ENCODE peak calls at places on chromosomes 7 and 10, in seven cellular contexts. U is body of pancreas, D is pancreas, R is psoas muscle, T is thoracic aorta, A is neural progenitor cell, W is prostate gland. N is an unnamed sample.

GRCh38 chr7:50264908-50265307 is 39.6 kb upstream of the IKZF1 start:
- DNase-seq in U (no peak), D (no peak), R (no peak), T (no peak), A (no peak), W (no peak), N (no peak)

GRCh38 chr7:77199008-77199966 is at the start of gene FGL2:
- DNase-seq in U (peak; percentile 43), D (no peak), R (peak; percentile 52), T (peak; percentile 9), A (peak; percentile 74), W (peak; percentile 21), N (no peak)

GRCh38 chr7:88243345-88243909 is 23.6 kb upstream of the SRI start:
- DNase-seq in U (peak; percentile 22), D (peak; percentile 19), R (no peak), T (no peak), A (peak; percentile 50), W (peak; percentile 30), N (peak; percentile 36)

GRCh38 chr10:34666008-34666700 is 148.9 kb downstream of the PARD3 start:
- DNase-seq in U (peak; percentile 61), D (peak; percentile 50), R (no peak), T (no peak), A (peak; percentile 62), W (peak; percentile 63), N (peak; percentile 65)

GRCh38 chr7:46215987-46216567 is 295.0 kb upstream of the IGFBP3 start:
- DNase-seq in U (peak; percentile 77), D (peak; percentile 67), R (no peak), T (no peak), A (peak; percentile 94), W (peak; percentile 36), N (no peak)

GRCh38 chr10:104779701-104780100 is 138.6 kb downstream of the SORCS3 start:
- DNase-seq in U (no peak), D (no peak), R (no peak), T (no peak), A (no peak), W (no peak), N (no peak)

GRCh38 chr10:133528296-133528844 is 1.2 kb downstream of the CYP2E1 start:
- DNase-seq in U (peak; percentile 51), D (no peak), R (no peak), T (no peak), A (no peak), W (no peak), N (no peak)

GRCh38 chr10:8379906-8380832 is 325.7 kb downstream of the GATA3 start:
- DNase-seq in U (no peak), D (no peak), R (no peak), T (no peak), A (no peak), W (peak; percentile 29), N (peak; percentile 84)

GRCh38 chr7:24932815-24933214 is 47.2 kb downstream of the OSBPL3 start:
- DNase-seq in U (no peak), D (no peak), R (no peak), T (no peak), A (peak; percentile 18), W (no peak), N (no peak)

GRCh38 chr7:152989889-152990380 is 230.4 kb downstream of the ACTR3B start:
- DNase-seq in U (no peak), D (no peak), R (no peak), T (no peak), A (peak; percentile 81), W (no peak), N (peak; percentile 34)

GRCh38 chr10:49408437-49409306 is 12.8 kb upstream of the DRGX start:
- DNase-seq in U (peak; percentile 60), D (no peak), R (no peak), T (no peak), A (no peak), W (no peak), N (no peak)

GRCh38 chr10:89888647-89889046 is 187.3 kb downstream of the KIF20B start:
- DNase-seq in U (no peak), D (no peak), R (no peak), T (no peak), A (no peak), W (no peak), N (no peak)

GRCh38 chr7:37287093-37287492 is 161.6 kb downstream of the ELMO1 start:
- DNase-seq in U (peak; percentile 48), D (no peak), R (no peak), T (no peak), A (no peak), W (no peak), N (no peak)

GRCh38 chr10:13334556-13334955 is 13.5 kb downstream of the SEPHS1 start:
- DNase-seq in U (no peak), D (no peak), R (no peak), T (no peak), A (no peak), W (no peak), N (no peak)

GRCh38 chr7:130954918-130955559 is 221.0 kb upstream of the KLF14 start:
- DNase-seq in U (no peak), D (no peak), R (no peak), T (no peak), A (no peak), W (no peak), N (no peak)

GRCh38 chr7:102095933-102096332 is 190.7 kb upstream of the SH2B2 start:
- DNase-seq in U (no peak), D (no peak), R (no peak), T (no peak), A (no peak), W (no peak), N (no peak)

GRCh38 chr7:85172530-85172941 is 14.3 kb downstream of the SEMA3D start:
- DNase-seq in U (no peak), D (no peak), R (no peak), T (peak; percentile 15), A (no peak), W (no peak), N (no peak)

GRCh38 chr7:23254051-23254681 is 7.6 kb downstream of the GPNMB start:
- DNase-seq in U (no peak), D (no peak), R (no peak), T (no peak), A (no peak), W (no peak), N (no peak)

DNA sequence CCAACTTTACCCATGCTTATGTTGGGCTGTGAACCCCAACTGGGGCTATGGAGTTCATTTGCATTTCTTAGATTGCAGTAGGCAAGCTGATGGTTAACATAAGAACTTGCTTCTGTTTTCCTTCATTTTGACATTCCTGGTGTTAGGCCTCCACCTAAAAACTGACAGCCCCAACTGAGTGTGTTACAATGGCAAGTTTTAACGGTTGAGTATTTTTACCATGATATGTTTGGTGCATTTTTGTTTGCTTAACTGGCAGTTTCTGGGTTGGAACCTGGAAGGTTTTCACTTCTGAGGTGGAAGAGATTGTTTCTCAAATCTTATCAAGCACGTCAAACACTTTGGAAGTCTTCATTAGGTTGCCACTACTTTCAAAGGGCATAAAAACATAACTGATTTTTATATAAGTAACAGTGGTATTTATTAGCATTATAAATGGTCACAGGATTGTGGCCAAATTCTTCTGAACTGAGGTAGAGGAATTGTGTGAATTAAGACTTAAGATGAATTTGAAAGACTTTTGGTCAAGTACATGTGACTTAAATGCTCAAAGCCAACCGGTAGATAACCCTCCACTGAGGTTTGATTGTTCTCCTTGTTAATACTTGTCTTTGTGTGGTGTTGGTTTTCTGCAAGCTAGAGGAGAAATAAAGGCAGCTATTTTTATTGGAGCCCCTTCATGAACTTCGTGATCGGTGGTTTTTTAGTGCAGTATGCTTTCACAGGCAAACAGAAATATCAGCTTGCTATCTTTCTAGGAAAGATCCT is 2.8 kb downstream of the BMI1 start:
- DNase-seq in U (no peak), D (no peak), R (no peak), T (no peak), A (no peak), W (no peak), N (no peak)
- H3K4me3 ChIP-seq in U (no peak overlapping the region), D (no peak overlapping the region), R (peak overlapping the region; percentile 87), T (peak overlapping the region; percentile 88), A (no peak overlapping the region), W (no peak overlapping the region), N (no peak overlapping the region)

DNA sequence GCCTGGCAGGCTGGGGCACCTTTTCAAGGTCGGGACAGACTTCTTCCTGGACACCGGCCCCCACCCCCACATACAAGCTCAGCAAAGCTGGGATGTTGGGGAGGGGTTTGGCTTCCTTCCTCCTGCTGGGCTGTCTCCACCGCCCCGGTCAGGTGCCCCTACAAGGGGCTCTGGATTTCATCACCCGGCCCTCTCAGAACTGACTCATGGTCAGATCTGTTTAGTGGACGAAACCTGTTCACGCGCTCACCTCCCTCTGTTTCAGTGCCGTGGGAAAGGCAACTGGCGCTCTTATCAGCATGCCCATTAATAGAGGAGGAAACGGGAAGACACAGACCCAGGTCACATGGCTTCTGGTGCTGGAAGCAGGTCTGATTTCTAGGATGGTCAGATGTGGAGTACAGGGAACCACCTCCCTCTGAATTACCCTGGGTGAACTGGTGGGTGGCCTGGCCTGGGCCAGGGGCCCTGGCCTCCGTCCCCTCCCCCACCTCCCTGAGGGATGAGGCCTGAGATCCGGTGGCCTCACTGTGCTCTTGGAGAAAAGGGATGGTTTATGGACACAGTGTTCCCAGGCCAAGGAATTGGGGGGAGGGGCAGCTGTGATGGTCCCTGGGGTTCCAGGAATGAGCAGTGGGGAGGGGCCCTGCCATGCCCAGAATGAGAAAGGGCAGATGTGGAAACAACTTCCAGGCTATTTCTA is 123.8 kb upstream of the PPIF start:
- DNase-seq in U (peak; percentile 84), D (peak; percentile 85), R (peak; percentile 55), T (no peak), A (peak; percentile 53), W (no peak), N (no peak)
- H3K4me1 ChIP-seq in U (peaks cover 54% of the 10 kb centered on the region), D (peaks cover 34% of the 10 kb centered on the region), R (peaks cover 20% of the 10 kb centered on the region), T (peaks cover 4% of the 10 kb centered on the region), A (peaks cover 54% of the 10 kb centered on the region), W (peaks cover 5% of the 10 kb centered on the region), N (no peaks in the 10 kb centered on the region)

DNA sequence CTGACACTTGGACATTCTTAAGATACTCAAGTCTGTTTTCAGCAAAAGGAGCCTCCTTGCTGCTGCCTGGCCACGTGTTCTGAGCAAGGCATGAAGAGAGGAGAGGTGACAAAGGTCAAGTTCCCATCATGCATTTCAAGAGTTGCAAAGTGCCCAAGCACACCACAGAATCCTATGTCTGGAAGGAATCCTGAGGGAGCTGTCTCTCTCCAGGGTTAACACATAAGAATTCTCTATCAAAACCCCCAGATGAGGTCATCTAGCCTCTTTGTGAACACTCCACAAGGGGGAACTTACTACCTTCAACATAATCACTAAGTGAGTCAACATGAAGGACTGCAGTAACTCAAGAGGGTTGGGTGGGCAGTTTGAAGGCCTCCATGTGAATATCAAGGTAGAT is 155.5 kb downstream of the RNF216 start:
- DNase-seq in U (no peak), D (no peak), R (no peak), T (no peak), A (no peak), W (no peak), N (no peak)
- TF ChIP-seq CTCF in U (no peak), D (no peak), R (no peak), T (no peak), A (no peak), W (no peak), N (no peak)

DNA sequence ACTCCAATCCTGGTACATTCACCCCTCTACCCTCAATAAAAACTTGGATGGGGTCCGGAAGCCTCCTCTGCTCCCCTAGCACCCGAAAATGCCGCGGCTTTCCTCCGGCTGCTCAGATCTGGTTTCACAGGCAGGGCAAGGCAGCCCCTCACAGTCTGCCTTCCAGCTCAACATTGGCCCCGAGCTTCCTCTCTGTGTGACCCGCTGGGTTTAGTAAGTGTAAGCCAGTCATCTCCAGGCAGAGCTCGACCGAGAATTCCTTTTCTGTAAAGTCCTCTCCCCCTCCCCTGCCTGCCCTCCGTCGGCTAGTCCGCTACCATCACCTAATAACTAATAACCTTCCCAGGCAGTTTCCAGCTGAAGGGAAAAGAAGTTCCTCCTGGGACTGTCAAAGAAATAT is 3.4 kb downstream of the INHBA start:
- DNase-seq in U (no peak), D (no peak), R (no peak), T (no peak), A (peak; percentile 65), W (no peak), N (no peak)
- H3K4me3 ChIP-seq in U (no peak overlapping the region), D (no peak overlapping the region), R (peak overlapping the region; percentile 51), T (peak overlapping the region; percentile 72), A (peak overlapping the region; percentile 48), W (peak overlapping the region; percentile 22), N (no peak overlapping the region)

N was measured in Caco-2.